ENCODE peak calls at places on chromosomes 3 and 15, in four cellular contexts. E is HL-60, Y is left ventricle myocardium inferior, S is hepatocyte. Z is an unnamed sample.

GRCh38 chr3:19146685-19147650 is 1.3 kb upstream of the KCNH8 start:
- DNase-seq in S (peak; percentile 89), E (peak; percentile 21), Y (peak; percentile 46), Z (no peak)

GRCh38 chr15:67998599-67999122 is 55.5 kb upstream of the PIAS1 start:
- DNase-seq in S (no peak), E (no peak), Y (no peak), Z (peak; percentile 31)

GRCh38 chr15:72774696-72775383 is 8.7 kb downstream of the ADPGK start:
- DNase-seq in S (no peak), E (no peak), Y (no peak), Z (no peak)

GRCh38 chr3:117756580-117756979 is 1047.0 kb downstream of the TUSC7 start:
- DNase-seq in Y (no peak), E (no peak), S (no peak), Z (no peak)

GRCh38 chr3:72763751-72764440 is 84.3 kb downstream of the SHQ1 start:
- DNase-seq in E (no peak), Y (no peak), S (no peak), Z (no peak)

GRCh38 chr3:123791898-123792297 is 92.2 kb downstream of the MYLK start:
- DNase-seq in E (no peak), S (no peak), Y (no peak), Z (no peak)

GRCh38 chr3:156826896-156827882 is 1.0 kb downstream of the LEKR1 start:
- DNase-seq in E (no peak), S (no peak), Y (no peak), Z (no peak)

GRCh38 chr15:90851114-90851513 is 17.3 kb upstream of the FURIN start:
- DNase-seq in Y (no peak), E (no peak), S (no peak), Z (no peak)

GRCh38 chr3:49006591-49007067 is 562 bp upstream of the WDR6 start:
- DNase-seq in Y (peak; percentile 50), E (no peak), S (peak; percentile 67), Z (no peak)

DNA sequence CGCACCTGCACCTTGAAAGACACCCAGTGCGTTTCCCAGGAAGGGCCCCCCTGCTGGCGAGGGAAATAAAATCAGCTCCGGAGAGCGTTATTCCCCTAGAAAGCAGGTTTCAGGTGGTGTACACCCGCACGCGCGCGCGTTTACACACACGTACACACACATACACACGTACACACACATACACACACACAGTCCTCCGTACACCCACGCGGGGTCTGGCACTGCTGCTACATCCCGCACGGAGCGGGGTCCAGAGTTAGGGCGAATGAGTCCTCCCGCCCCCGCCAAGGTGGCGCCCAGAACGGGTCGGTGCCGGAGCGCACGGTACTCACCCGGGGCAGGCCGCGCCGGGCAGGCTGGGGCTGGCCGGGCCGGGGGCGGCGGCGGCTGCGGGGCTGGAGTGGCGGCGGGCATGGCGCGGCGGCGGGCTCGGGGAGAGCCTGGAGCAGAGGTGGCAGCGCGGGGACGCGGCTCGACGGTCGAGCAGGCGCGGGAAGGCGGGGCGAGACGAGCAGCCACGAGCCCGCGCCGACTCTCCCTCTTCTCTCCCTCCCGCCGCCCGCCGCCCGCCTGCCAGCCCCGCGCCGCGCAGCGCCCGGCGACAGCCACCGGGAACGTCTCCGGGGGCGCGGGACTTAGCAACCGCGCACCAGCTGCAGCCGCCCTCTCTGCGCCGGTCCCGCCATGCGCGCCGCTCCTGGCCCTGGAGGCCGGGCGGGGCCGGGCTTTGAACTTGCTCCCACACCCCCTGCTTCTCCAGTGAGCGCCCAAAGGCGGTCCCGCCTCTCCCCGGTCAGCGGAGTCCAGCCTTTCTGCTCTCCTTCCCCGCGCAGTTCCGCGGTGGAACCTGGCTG is at the start of gene DCLK3:
- DNase-seq in Y (no peak), S (peak; percentile 37), E (peak; percentile 4), Z (no peak)
- TF ChIP-seq CTCF in Y (no peak), S (no peak), E (no peak), Z (no peak)

DNA sequence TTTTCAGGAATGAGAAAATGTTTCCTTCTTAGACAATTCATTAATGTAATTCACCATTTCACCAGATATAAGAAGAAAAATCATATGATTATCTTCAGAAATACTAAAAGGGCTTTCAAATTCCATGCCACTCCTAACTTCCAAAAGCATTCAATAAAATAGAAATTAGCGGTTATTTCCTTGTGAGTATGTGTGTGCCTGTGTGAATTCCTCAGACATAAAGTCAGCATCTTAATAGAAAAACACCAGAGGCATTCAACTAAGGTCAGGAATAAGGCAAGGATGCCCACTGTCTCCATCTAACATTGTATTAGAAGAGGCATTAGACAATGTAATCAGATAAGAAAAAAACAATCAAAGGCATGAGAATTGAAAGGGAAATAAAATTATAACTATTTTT is 88.4 kb downstream of the PLCH1 start:
- DNase-seq in E (no peak), S (no peak), Y (no peak), Z (no peak)
- H3K4me3 ChIP-seq in E (no peak overlapping the region), S (no peak overlapping the region), Y (no peak overlapping the region), Z (no peak overlapping the region)

GRCh38 chr15:58222698-58223097 is 84.5 kb downstream of the AQP9 start:
- DNase-seq in Y (no peak), S (no peak), E (no peak), Z (no peak)
- TF ChIP-seq CTCF in Y (no peak), S (no peak), E (no peak), Z (no peak)

DNA sequence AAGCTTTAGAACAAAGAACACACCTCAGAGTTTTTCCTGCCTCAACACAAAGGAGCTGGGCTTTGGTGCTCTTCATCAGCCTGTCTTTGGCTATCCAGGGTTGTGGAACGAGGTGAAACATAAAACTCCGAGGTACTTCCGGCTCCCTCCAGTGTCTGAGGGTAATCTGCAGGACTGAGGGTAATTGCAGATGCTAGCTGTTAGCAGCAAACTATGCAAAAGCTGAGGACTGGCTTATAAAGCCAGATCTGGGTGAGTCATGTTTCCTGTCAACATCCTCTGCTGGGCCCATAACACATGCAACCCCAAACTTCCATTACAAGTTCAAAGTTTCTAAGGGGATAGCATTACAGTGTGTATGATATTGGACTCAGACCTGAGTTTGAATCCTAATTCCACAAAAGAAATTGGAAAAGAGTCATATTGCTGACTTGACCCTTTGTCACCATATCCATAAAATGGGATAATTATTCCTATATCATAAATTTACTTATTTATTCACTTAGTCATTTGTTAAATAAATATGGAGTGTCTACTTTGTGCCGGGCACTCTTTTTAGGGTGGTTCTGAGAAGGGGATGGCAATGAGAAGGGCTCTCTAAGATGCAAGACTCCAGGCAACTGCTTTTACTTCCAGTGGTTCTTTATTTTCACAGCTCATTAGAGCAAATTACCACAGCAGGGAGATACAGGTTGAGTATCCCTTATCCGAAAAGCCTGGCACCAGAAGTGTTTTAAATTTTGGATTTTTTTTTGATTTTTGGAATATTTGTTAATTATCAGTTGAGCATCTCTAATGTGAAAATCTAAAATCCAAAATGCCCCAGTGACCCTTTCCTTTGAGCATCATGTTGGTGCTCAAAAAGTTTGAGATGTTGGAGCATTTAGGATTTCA is 9.5 kb upstream of the TRIM69 start:
- DNase-seq in S (peak; percentile 82), Y (no peak), E (peak; percentile 89), Z (peak; percentile 89)
- H3K4me3 ChIP-seq in S (no peak overlapping the region), Y (peak overlapping the region; percentile 35), E (no peak overlapping the region), Z (no peak overlapping the region)

DNA sequence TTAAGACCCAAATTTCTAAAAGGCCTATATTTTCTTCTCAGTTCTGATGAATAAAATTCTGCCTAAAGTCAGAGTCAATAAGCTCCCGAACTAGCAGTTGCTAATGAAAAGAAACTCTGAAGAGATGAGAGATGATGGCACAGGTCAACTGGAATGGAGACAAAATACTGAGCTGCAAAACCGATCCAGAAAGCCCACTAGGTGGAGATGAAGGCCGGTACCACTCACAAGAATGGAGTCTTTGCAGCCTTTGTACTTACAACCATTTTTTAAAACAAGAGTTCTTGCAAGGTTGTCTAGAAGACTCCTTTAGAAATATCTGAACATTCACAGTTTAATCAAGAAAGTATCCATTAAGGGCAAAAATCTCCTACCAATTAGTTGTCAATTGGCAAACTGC is 119.9 kb upstream of the TJP1 start:
- DNase-seq in E (no peak), Y (no peak), S (no peak), Z (no peak)
- TF ChIP-seq CTCF in E (no peak), Y (peak; percentile 50), S (peak; percentile 37), Z (peak; percentile 32)

GRCh38 chr3:98551754-98552153 is 20.0 kb downstream of the GPR15 start:
- DNase-seq in S (peak; percentile 56), Y (no peak), E (no peak), Z (no peak)

GRCh38 chr3:98550833-98551232 is 19.1 kb downstream of the GPR15 start:
- DNase-seq in Y (no peak), E (no peak), S (no peak), Z (no peak)

GRCh38 chr3:98545940-98546339 is 14.2 kb downstream of the GPR15 start:
- DNase-seq in S (no peak), Y (no peak), E (no peak), Z (no peak)

GRCh38 chr3:98552232-98553020 is 20.6 kb downstream of the GPR15 start:
- DNase-seq in Y (no peak), E (no peak), S (no peak), Z (no peak)

GRCh38 chr3:98548544-98548943 is 16.8 kb downstream of the GPR15 start:
- DNase-seq in E (no peak), S (no peak), Y (no peak), Z (no peak)
- H3K4me3 ChIP-seq in E (no peak overlapping the region), S (no peak overlapping the region), Y (no peak overlapping the region), Z (no peak overlapping the region)

DNA sequence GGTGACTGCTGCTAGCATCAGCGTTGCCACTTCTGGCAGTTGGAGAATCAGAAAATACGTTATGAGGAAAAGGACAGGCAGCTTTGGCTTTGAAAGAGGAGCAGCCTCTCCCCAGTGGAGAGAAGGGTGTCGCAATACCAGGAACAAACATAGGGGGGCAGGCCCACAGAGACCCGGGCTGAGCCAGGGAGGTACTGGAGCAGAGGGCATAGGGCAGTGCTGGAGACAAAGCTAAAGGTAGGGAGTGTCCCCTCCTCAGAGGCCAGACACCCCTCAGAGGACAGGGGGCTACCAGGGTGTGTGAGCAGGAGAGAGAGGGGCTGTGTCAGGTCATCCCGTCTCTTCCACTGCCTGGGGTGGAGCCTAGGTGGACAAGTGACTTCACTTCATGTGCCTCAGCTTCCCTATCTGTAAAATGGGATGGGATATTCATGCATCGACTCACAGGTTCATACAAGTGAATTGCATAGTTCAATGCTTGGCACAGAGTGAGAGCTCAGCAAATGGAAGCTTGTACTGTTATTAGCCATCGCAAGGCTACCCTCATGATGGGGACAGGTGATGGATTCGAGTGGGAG is 49.7 kb upstream of the LIMD1 start:
- DNase-seq in S (no peak), E (no peak), Y (no peak), Z (no peak)
- TF ChIP-seq CTCF in S (no peak), E (no peak), Y (no peak), Z (no peak)

GRCh38 chr3:81299486-81299885 is 462.0 kb downstream of the GBE1 start:
- DNase-seq in Y (no peak), S (no peak), E (no peak), Z (no peak)
- H3K4me3 ChIP-seq in Y (no peak overlapping the region), S (no peak overlapping the region), E (no peak overlapping the region), Z (no peak overlapping the region)